ENCODE peak calls at places on chromosome 14, in six cellular contexts. E is stimulated activated CD4-positive, alpha-beta T cell treated with anti-CD3 and anti-CD28 coated beads, Interleukin-12 subunit alpha, Interleukin-12 subunit beta, amount 100 ng/mL, for 24 hours; J is psoas muscle; N is effector memory CD8-positive, alpha-beta T cell; R is pons; L is naive thymus-derived CD4-positive, alpha-beta T cell. I is an unnamed sample.

GRCh38 chr14:101808020-101808641 is 46.6 kb downstream of the PPP2R5C start:
- DNase-seq in E (no peak), J (no peak), N (no peak), R (no peak), L (no peak), I (no peak)

GRCh38 chr14:26594148-26594547 is 3.7 kb downstream of the NOVA1 start:
- DNase-seq in E (no peak), J (no peak), N (no peak), R (peak; percentile 67), L (no peak), I (no peak)

GRCh38 chr14:76710093-76711010 is 50.9 kb upstream of the VASH1 start:
- DNase-seq in E (no peak), J (no peak), N (peak; percentile 29), R (peak; percentile 82), L (peak; percentile 11), I (peak; percentile 57)

GRCh38 chr14:102180248-102180998 is 40.7 kb downstream of the WDR20 start:
- DNase-seq in E (no peak), J (no peak), N (no peak), R (no peak), L (no peak), I (no peak)

GRCh38 chr14:102362084-102362483 is 606 bp downstream of the CINP start:
- DNase-seq in E (peak; percentile 51), J (no peak), N (peak; percentile 3), R (peak; percentile 45), L (peak; percentile 2), I (peak; percentile 58)

GRCh38 chr14:101823081-101823480 is 61.6 kb downstream of the PPP2R5C start:
- DNase-seq in E (no peak), J (no peak), N (peak; percentile 62), R (no peak), L (peak; percentile 75), I (peak; percentile 46)

GRCh38 chr14:22597265-22597664 is 835 bp upstream of the ABHD4 start:
- DNase-seq in E (no peak), J (no peak), N (no peak), R (no peak), L (no peak), I (no peak)

GRCh38 chr14:28057286-28058011 is 709.1 kb upstream of the FOXG1 start:
- DNase-seq in E (no peak), J (no peak), N (no peak), R (peak; percentile 38), L (no peak), I (no peak)

GRCh38 chr14:97874394-97874793 is 1077.2 kb downstream of the VRK1 start:
- DNase-seq in E (no peak), J (no peak), N (no peak), R (no peak), L (peak; percentile 35), I (no peak)

GRCh38 chr14:25537846-25538455 is 488.0 kb upstream of the STXBP6 start:
- DNase-seq in E (peak; percentile 10), J (no peak), N (no peak), R (peak; percentile 74), L (no peak), I (no peak)

GRCh38 chr14:61625171-61625570 is 70.1 kb upstream of the HIF1A start:
- DNase-seq in E (no peak), J (no peak), N (no peak), R (no peak), L (no peak), I (peak; percentile 32)